ENCODE peak calls at places on chromosome 6, in five cellular contexts. N, Z, X, B and M are unnamed samples.

GRCh38 chr6:41546866-41547798 is 951 bp downstream of the FOXP4 start:
- DNase-seq in N (peak), B (peak), Z (peak), X (peak), M (no peak)

GRCh38 chr6:140079328-140079727 is 704.9 kb upstream of the CITED2 start:
- DNase-seq in B (no peak), N (no peak), X (no peak), Z (peak), M (no peak)

GRCh38 chr6:17905611-17906592 is 81.5 kb downstream of the KIF13A start:
- DNase-seq in B (no peak), Z (no peak), N (no peak), X (no peak), M (no peak)

GRCh38 chr6:107731422-107732319 is 92.4 kb downstream of the SCML4 start:
- DNase-seq in N (no peak), B (no peak), X (no peak), Z (no peak), M (no peak)

GRCh38 chr6:40950986-40951730 is 87.9 kb downstream of the UNC5CL start:
- DNase-seq in Z (no peak), N (no peak), X (no peak), B (no peak), M (no peak)

GRCh38 chr6:36897629-36898028 is 11.9 kb downstream of the C6orf89 start:
- DNase-seq in X (no peak), B (no peak), N (no peak), Z (no peak), M (no peak)

GRCh38 chr6:136784910-136785746 is 7.1 kb downstream of the MAP3K5 start:
- DNase-seq in X (peak), Z (peak), B (peak), N (no peak), M (peak)

GRCh38 chr6:3455121-3455489 is 1.7 kb downstream of the SLC22A23 start:
- DNase-seq in N (no peak), B (no peak), X (no peak), Z (no peak), M (no peak)

GRCh38 chr6:29976253-29976587 is 33.9 kb downstream of the HLA-A start:
- DNase-seq in N (no peak), Z (no peak), X (no peak), B (no peak), M (no peak)
- H3K4me3 ChIP-seq in N (peak), Z (peak), X (peak), B (peak), M (peak)

DNA sequence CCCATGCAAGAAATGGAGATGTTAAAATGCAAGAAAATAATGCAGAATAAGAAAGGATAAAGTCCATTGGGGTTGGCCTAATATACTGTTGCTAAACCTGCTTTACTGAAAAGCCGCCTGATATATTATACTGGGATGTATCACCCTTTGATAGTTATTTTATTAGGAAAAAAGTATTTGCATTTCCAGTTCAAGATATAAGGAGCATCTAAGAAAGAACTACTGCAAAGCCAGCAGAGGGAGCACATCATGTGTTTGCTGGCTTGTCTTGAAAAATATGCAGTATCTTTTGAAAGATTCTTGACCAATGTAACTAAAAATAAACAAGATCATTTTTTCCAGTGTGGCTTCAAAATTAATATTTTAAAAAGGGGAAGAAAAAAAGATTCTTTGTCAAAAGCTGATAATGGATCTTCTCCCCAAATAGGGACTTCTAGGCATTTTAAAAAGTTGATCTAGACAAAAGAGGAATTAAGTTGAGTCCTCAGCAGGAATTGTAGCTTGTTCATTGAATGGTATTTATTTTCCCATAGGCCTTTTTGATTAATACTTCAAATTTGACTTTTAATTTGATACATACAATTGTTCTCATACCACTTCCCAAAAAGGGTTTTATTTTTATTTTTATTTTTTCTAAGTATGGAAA is 214.9 kb downstream of the ZFAND3 start:
- DNase-seq in Z (peak), B (no peak), N (no peak), X (no peak), M (no peak)
- TF ChIP-seq CTCF in Z (peak), B (peak), N (peak), X (peak), M (no peak)

GRCh38 chr6:43734294-43734665 is 35.7 kb upstream of the VEGFA start:
- DNase-seq in B (no peak), N (no peak), Z (no peak), X (no peak), M (no peak)
- H3K4me3 ChIP-seq in B (no peak), N (no peak), Z (no peak), X (no peak), M (no peak)

DNA sequence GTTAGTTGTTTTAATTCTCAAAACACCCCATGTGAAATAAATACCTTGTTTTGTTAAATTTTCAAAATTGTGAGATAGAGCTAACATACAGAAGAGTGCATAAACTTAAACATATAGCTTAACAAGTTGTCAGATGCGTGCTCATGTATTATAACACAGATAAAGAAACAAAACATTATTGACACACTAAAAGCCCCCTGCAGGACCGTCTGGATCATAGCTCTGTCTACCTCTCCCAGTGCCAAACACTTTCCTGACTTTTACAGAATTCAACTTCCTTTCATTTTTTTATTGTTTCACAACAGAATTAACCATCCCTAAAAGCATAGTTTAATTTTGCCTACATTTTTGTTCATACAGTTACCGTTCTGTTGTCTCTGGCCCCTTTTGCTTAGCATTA is 17.8 kb upstream of the FRK start:
- DNase-seq in Z (no peak), N (no peak), X (no peak), B (no peak), M (no peak)
- TF ChIP-seq CTCF in Z (peak), N (no peak), X (no peak), B (no peak), M (no peak)

GRCh38 chr6:33198159-33198852 is 2.2 kb downstream of the RXRB start:
- DNase-seq in Z (no peak), N (no peak), X (no peak), B (peak), M (no peak)
- H3K4me3 ChIP-seq in Z (no peak), N (no peak), X (no peak), B (no peak), M (no peak)

GRCh38 chr6:124881898-124882579 is 80.2 kb upstream of the RNF217 start:
- DNase-seq in X (no peak), N (no peak), Z (peak), B (no peak), M (no peak)
- TF ChIP-seq CTCF in X (no peak), N (no peak), Z (peak), B (no peak), M (no peak)

DNA sequence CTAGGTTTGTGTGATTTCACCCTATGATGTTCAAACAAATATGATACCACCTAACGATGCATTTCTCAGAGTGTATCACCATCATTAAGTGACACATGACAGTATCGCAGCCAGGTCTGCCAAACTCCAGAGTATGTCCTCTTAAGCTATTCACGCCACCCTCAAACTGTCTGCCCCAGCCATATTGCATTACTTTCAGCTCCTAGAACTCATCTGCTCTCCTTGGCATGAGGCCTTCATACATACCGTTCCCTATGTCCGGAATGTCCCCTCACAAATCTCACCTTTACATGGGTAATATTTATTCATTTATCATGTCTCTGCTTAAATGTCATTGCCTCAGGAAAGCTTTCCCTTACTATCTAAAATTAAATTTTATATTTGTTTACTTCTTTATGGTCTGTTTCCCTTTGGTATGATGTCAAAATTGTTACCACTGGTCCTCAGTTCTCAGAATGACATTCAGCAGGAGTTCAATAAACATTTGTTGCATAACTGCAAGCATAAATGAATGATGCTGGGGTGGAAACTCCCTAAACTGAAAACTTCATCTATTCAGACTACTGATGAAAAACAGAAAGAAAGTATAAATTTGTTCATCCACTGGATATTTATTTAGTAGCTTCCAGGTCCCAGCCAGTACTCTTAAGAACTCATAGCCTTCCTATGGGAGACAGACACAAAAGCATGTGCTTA is 3.2 kb downstream of the SESN1 start:
- DNase-seq in X (no peak), Z (no peak), B (peak), N (no peak), M (no peak)
- H3K4me3 ChIP-seq in X (peak), Z (no peak), B (peak), N (no peak), M (peak)

DNA sequence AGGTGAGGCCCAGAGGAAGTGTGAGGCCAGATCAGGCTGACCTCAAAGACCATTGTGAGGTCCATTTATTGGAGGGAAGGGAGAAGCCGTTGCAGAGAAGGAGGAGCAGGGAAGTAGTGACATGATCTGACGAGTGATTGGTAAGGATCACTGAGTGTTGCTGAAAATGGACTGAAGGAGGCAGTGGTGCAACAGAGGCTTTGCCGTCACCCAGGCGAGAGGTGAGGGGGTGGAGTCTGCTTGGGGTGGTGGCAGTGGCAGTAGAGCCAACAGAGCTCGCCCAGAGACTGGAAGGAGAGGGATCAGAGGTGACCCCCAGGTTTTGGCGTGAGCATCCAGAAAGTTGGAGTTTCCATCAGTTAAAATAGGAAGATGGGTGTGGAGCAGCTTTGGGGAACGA is 67.9 kb upstream of the CLDN20 start:
- DNase-seq in B (no peak), X (no peak), Z (no peak), N (no peak), M (no peak)
- TF ChIP-seq CTCF in B (no peak), X (no peak), Z (no peak), N (no peak), M (no peak)

GRCh38 chr6:15503346-15503680 is 159.5 kb downstream of the DTNBP1 start:
- DNase-seq in B (no peak), N (no peak), X (no peak), Z (no peak), M (no peak)

GRCh38 chr6:15504040-15504491 is 158.8 kb downstream of the DTNBP1 start:
- DNase-seq in X (no peak), Z (peak), N (no peak), B (peak), M (no peak)

GRCh38 chr6:15506066-15506465 is 156.8 kb downstream of the DTNBP1 start:
- DNase-seq in N (no peak), Z (no peak), B (no peak), X (no peak), M (no peak)

GRCh38 chr6:15505463-15505918 is 157.3 kb downstream of the DTNBP1 start:
- DNase-seq in Z (no peak), B (peak), X (no peak), N (no peak), M (no peak)

GRCh38 chr6:15504581-15505350 is 158.1 kb downstream of the DTNBP1 start:
- DNase-seq in X (no peak), B (peak), Z (peak), N (no peak), M (no peak)
- H3K4me3 ChIP-seq in X (peak), B (peak), Z (peak), N (no peak), M (no peak)